ENCODE peak calls at places on chromosome 4, in seven cellular contexts. One of them, this sample, is unnamed.

GRCh38 chr4:2243682-2244380 is 1.9 kb upstream of the HAUS3 start:
- DNase-seq in T-helper 2 cell: no peak
- DNase-seq in AG04449: no peak
- DNase-seq in substantia nigra: no peak
- DNase-seq in heart right ventricle: peak
- DNase-seq in stimulated activated CD4-positive, alpha-beta T cell treated with anti-CD3 and anti-CD28 coated beads, Interleukin-1b, Interleukin-23, amount 100 ng/mL, for 1 hour: no peak
- DNase-seq in B cell: no peak
- DNase-seq in this sample: peak

GRCh38 chr4:74764119-74764518 is 30.2 kb downstream of the BTC start:
- DNase-seq in heart right ventricle: no peak
- DNase-seq in T-helper 2 cell: no peak
- DNase-seq in AG04449: no peak
- DNase-seq in substantia nigra: no peak
- DNase-seq in B cell: no peak
- DNase-seq in stimulated activated CD4-positive, alpha-beta T cell treated with anti-CD3 and anti-CD28 coated beads, Interleukin-1b, Interleukin-23, amount 100 ng/mL, for 1 hour: no peak
- DNase-seq in this sample: no peak

GRCh38 chr4:6516762-6517161 is 44.3 kb upstream of the PPP2R2C start:
- DNase-seq in stimulated activated CD4-positive, alpha-beta T cell treated with anti-CD3 and anti-CD28 coated beads, Interleukin-1b, Interleukin-23, amount 100 ng/mL, for 1 hour: no peak
- DNase-seq in B cell: peak
- DNase-seq in heart right ventricle: peak
- DNase-seq in substantia nigra: no peak
- DNase-seq in AG04449: no peak
- DNase-seq in T-helper 2 cell: no peak
- DNase-seq in this sample: no peak

GRCh38 chr4:95363966-95364365 is 184.8 kb downstream of the UNC5C start:
- DNase-seq in B cell: no peak
- DNase-seq in heart right ventricle: no peak
- DNase-seq in AG04449: no peak
- DNase-seq in T-helper 2 cell: no peak
- DNase-seq in substantia nigra: no peak
- DNase-seq in stimulated activated CD4-positive, alpha-beta T cell treated with anti-CD3 and anti-CD28 coated beads, Interleukin-1b, Interleukin-23, amount 100 ng/mL, for 1 hour: no peak
- DNase-seq in this sample: no peak

GRCh38 chr4:148196168-148196567 is 246.0 kb downstream of the NR3C2 start:
- DNase-seq in stimulated activated CD4-positive, alpha-beta T cell treated with anti-CD3 and anti-CD28 coated beads, Interleukin-1b, Interleukin-23, amount 100 ng/mL, for 1 hour: no peak
- DNase-seq in B cell: no peak
- DNase-seq in T-helper 2 cell: no peak
- DNase-seq in substantia nigra: no peak
- DNase-seq in AG04449: no peak
- DNase-seq in heart right ventricle: no peak
- DNase-seq in this sample: no peak

GRCh38 chr4:141375855-141376254 is 155.2 kb downstream of the ZNF330 start:
- DNase-seq in substantia nigra: no peak
- DNase-seq in stimulated activated CD4-positive, alpha-beta T cell treated with anti-CD3 and anti-CD28 coated beads, Interleukin-1b, Interleukin-23, amount 100 ng/mL, for 1 hour: no peak
- DNase-seq in B cell: no peak
- DNase-seq in AG04449: peak
- DNase-seq in heart right ventricle: peak
- DNase-seq in T-helper 2 cell: no peak
- DNase-seq in this sample: no peak

GRCh38 chr4:142366821-142367220 is 479.3 kb downstream of the INPP4B start:
- DNase-seq in B cell: no peak
- DNase-seq in T-helper 2 cell: no peak
- DNase-seq in substantia nigra: no peak
- DNase-seq in heart right ventricle: no peak
- DNase-seq in AG04449: no peak
- DNase-seq in stimulated activated CD4-positive, alpha-beta T cell treated with anti-CD3 and anti-CD28 coated beads, Interleukin-1b, Interleukin-23, amount 100 ng/mL, for 1 hour: no peak
- DNase-seq in this sample: no peak

GRCh38 chr4:159227378-159227777 is 124.5 kb downstream of the RAPGEF2 start:
- DNase-seq in AG04449: no peak
- DNase-seq in heart right ventricle: no peak
- DNase-seq in T-helper 2 cell: no peak
- DNase-seq in B cell: no peak
- DNase-seq in substantia nigra: no peak
- DNase-seq in stimulated activated CD4-positive, alpha-beta T cell treated with anti-CD3 and anti-CD28 coated beads, Interleukin-1b, Interleukin-23, amount 100 ng/mL, for 1 hour: no peak
- DNase-seq in this sample: no peak

GRCh38 chr4:114311745-114312144 is 286.9 kb upstream of the UGT8 start:
- DNase-seq in substantia nigra: no peak
- DNase-seq in AG04449: no peak
- DNase-seq in T-helper 2 cell: no peak
- DNase-seq in stimulated activated CD4-positive, alpha-beta T cell treated with anti-CD3 and anti-CD28 coated beads, Interleukin-1b, Interleukin-23, amount 100 ng/mL, for 1 hour: no peak
- DNase-seq in heart right ventricle: no peak
- DNase-seq in B cell: no peak
- DNase-seq in this sample: no peak

GRCh38 chr4:76200771-76201224 is 12.8 kb downstream of the SCARB2 start:
- DNase-seq in stimulated activated CD4-positive, alpha-beta T cell treated with anti-CD3 and anti-CD28 coated beads, Interleukin-1b, Interleukin-23, amount 100 ng/mL, for 1 hour: no peak
- DNase-seq in B cell: no peak
- DNase-seq in substantia nigra: no peak
- DNase-seq in T-helper 2 cell: no peak
- DNase-seq in heart right ventricle: no peak
- DNase-seq in AG04449: no peak
- DNase-seq in this sample: no peak

GRCh38 chr4:149031399-149031798 is 589.2 kb upstream of the NR3C2 start:
- DNase-seq in T-helper 2 cell: no peak
- DNase-seq in B cell: no peak
- DNase-seq in substantia nigra: no peak
- DNase-seq in AG04449: no peak
- DNase-seq in heart right ventricle: no peak
- DNase-seq in stimulated activated CD4-positive, alpha-beta T cell treated with anti-CD3 and anti-CD28 coated beads, Interleukin-1b, Interleukin-23, amount 100 ng/mL, for 1 hour: no peak
- DNase-seq in this sample: no peak

GRCh38 chr4:30770049-30770549 is 49.9 kb downstream of the PCDH7 start:
- DNase-seq in AG04449: no peak
- DNase-seq in stimulated activated CD4-positive, alpha-beta T cell treated with anti-CD3 and anti-CD28 coated beads, Interleukin-1b, Interleukin-23, amount 100 ng/mL, for 1 hour: no peak
- DNase-seq in B cell: no peak
- DNase-seq in T-helper 2 cell: no peak
- DNase-seq in substantia nigra: no peak
- DNase-seq in heart right ventricle: no peak
- DNase-seq in this sample: no peak

GRCh38 chr4:18458465-18458864 is 436.9 kb upstream of the LCORL start:
- DNase-seq in AG04449: no peak
- DNase-seq in T-helper 2 cell: no peak
- DNase-seq in B cell: no peak
- DNase-seq in heart right ventricle: no peak
- DNase-seq in substantia nigra: no peak
- DNase-seq in stimulated activated CD4-positive, alpha-beta T cell treated with anti-CD3 and anti-CD28 coated beads, Interleukin-1b, Interleukin-23, amount 100 ng/mL, for 1 hour: no peak
- DNase-seq in this sample: no peak

This sample was measured in sciatic nerve.